ENCODE peak calls at places on chromosomes 1 and 21, in four cellular contexts. Y is AG08395, T is iris pigment epithelial cell, G is germinal center. U is an unnamed sample.

GRCh38 chr1:231407537-231408396 is 14.3 kb downstream of the EGLN1 start:
- DNase-seq in Y (peak), T (peak), G (no peak), U (peak)

GRCh38 chr21:31480228-31480627 is 136.2 kb upstream of the TIAM1 start:
- DNase-seq in Y (no peak), T (no peak), G (no peak), U (no peak)

GRCh38 chr1:9494936-9495758 is 44.1 kb upstream of the SLC25A33 start:
- DNase-seq in Y (peak), T (peak), G (peak), U (peak)

GRCh38 chr1:61253059-61253735 is 170.8 kb downstream of the NFIA start:
- DNase-seq in Y (peak), T (peak), G (no peak), U (no peak)

GRCh38 chr21:43343095-43343991 is 83.6 kb downstream of the SIK1 start:
- DNase-seq in Y (no peak), T (no peak), G (no peak), U (peak)

GRCh38 chr1:60388092-60388987 is 314.8 kb upstream of the C1orf87 start:
- DNase-seq in Y (no peak), T (peak), G (no peak), U (no peak)

GRCh38 chr1:47211796-47212269 is 20.2 kb downstream of the TAL1 start:
- DNase-seq in Y (no peak), T (no peak), G (no peak), U (no peak)

GRCh38 chr1:37434292-37434907 is 40.0 kb upstream of the ZC3H12A start:
- DNase-seq in Y (peak), T (peak), G (peak), U (peak)

GRCh38 chr1:240666548-240667198 is 54.7 kb upstream of the GREM2 start:
- DNase-seq in Y (no peak), T (no peak), G (no peak), U (no peak)

GRCh38 chr1:58402444-58402843 is 144.1 kb downstream of the OMA1 start:
- DNase-seq in Y (no peak), T (peak), G (no peak), U (no peak)

GRCh38 chr21:26881504-26882228 is 36.5 kb upstream of the ADAMTS1 start:
- DNase-seq in Y (peak), T (peak), G (no peak), U (peak)